ENCODE peak calls at places on chromosomes 3 and 15, in seven cellular contexts. T, V, N, O, L, E and Q are unnamed samples.
A peak's percentile ranks its signal among the peaks of the same experiment; 100 is the strongest.

GRCh38 chr15:60009124-60009523 is 5.0 kb downstream of the FOXB1 start:
- DNase-seq in E (no peak), T (no peak), O (no peak), L (no peak), N (no peak), V (peak; percentile 37), Q (no peak)

GRCh38 chr3:114274929-114275328 is 18.9 kb upstream of the TIGIT start:
- DNase-seq in L (no peak), V (no peak), O (no peak), T (peak; percentile 43), N (no peak), E (no peak), Q (no peak)

GRCh38 chr15:52680041-52680391 is 828 bp upstream of the ATOSA start:
- DNase-seq in O (peak; percentile 45), V (no peak), T (peak; percentile 22), E (peak; percentile 57), L (no peak), N (no peak), Q (no peak)

GRCh38 chr3:12470111-12470510 is 14.2 kb upstream of the TSEN2 start:
- DNase-seq in V (peak; percentile 92), O (no peak), E (no peak), N (no peak), L (no peak), T (peak; percentile 74), Q (no peak)

GRCh38 chr3:197417896-197418618 is 119.6 kb upstream of the DLG1 start:
- DNase-seq in E (no peak), T (no peak), L (peak; percentile 87), O (no peak), N (no peak), V (no peak), Q (peak; percentile 28)

GRCh38 chr3:145243875-145244274 is 917.1 kb downstream of the PLOD2 start:
- DNase-seq in T (peak; percentile 95), O (no peak), L (no peak), E (no peak), V (peak; percentile 45), N (no peak), Q (no peak)

GRCh38 chr3:99925584-99925983 is 107.9 kb downstream of the CMSS1 start:
- DNase-seq in O (no peak), N (peak; percentile 59), T (peak; percentile 91), E (no peak), V (peak; percentile 89), L (no peak), Q (peak; percentile 66)

GRCh38 chr3:99872633-99873254 is 55.1 kb downstream of the CMSS1 start:
- DNase-seq in N (no peak), E (no peak), V (no peak), O (no peak), T (peak; percentile 45), L (no peak), Q (no peak)

GRCh38 chr15:100759698-100760356 is 119.8 kb upstream of the ALDH1A3 start:
- DNase-seq in O (no peak), L (peak; percentile 71), N (no peak), E (no peak), T (peak; percentile 75), V (peak; percentile 73), Q (no peak)

GRCh38 chr3:172040976-172041963 is 1.9 kb downstream of the FNDC3B start:
- DNase-seq in L (peak; percentile 67), O (no peak), E (no peak), N (peak; percentile 73), T (peak; percentile 58), V (peak; percentile 37), Q (no peak)

GRCh38 chr3:56782215-56782614 is 19.5 kb downstream of the ARHGEF3 start:
- DNase-seq in E (no peak), L (peak; percentile 71), N (no peak), T (no peak), V (no peak), O (no peak), Q (no peak)

GRCh38 chr3:155853214-155854146 is 747 bp downstream of the SLC33A1 start:
- DNase-seq in E (peak; percentile 3), V (peak; percentile 19), N (peak; percentile 12), L (peak; percentile 77), O (peak; percentile 43), T (peak; percentile 44), Q (peak; percentile 35)

GRCh38 chr15:56411122-56411749 is 46.0 kb downstream of the TEX9 start:
- DNase-seq in E (no peak), O (no peak), T (peak; percentile 3), N (no peak), V (no peak), L (no peak), Q (no peak)

GRCh38 chr15:71118881-71119632 is 3.8 kb downstream of the THSD4 start:
- DNase-seq in E (no peak), N (no peak), O (no peak), L (no peak), T (no peak), V (no peak), Q (peak; percentile 32)

GRCh38 chr15:83993591-83993990 is 242.0 kb upstream of the GOLGA6L4 start:
- DNase-seq in N (no peak), L (no peak), E (no peak), O (peak; percentile 12), V (peak; percentile 5), T (no peak), Q (no peak)

GRCh38 chr3:23885210-23885609 is 31.6 kb downstream of the NKIRAS1 start:
- DNase-seq in E (no peak), O (no peak), N (no peak), T (no peak), L (no peak), V (no peak), Q (no peak)

GRCh38 chr3:447671-448070 is 251.1 kb downstream of the CHL1 start:
- DNase-seq in O (no peak), V (no peak), N (no peak), T (no peak), E (no peak), L (no peak), Q (no peak)

GRCh38 chr3:46852329-46852720 is 10.9 kb downstream of the MYL3 start:
- DNase-seq in L (no peak), E (no peak), O (no peak), V (no peak), T (no peak), N (no peak), Q (no peak)

GRCh38 chr3:187044871-187045552 is 94.3 kb downstream of the RPL39L start:
- DNase-seq in T (no peak), N (no peak), L (peak; percentile 5), O (no peak), V (no peak), E (no peak), Q (no peak)

GRCh38 chr3:160963949-160964348 is 141.2 kb downstream of the B3GALNT1 start:
- DNase-seq in T (no peak), N (no peak), L (no peak), O (no peak), E (no peak), V (no peak), Q (no peak)

GRCh38 chr3:156151824-156152428 is 31.5 kb downstream of the KCNAB1 start:
- DNase-seq in T (peak; percentile 77), V (peak; percentile 80), L (peak; percentile 89), O (peak; percentile 51), N (peak; percentile 54), E (no peak), Q (peak; percentile 63)

GRCh38 chr15:62740141-62741004 is 302.2 kb upstream of the TPM1 start:
- DNase-seq in O (no peak), N (no peak), T (peak; percentile 58), E (no peak), V (no peak), L (no peak), Q (no peak)

GRCh38 chr3:140871022-140871421 is 70.6 kb upstream of the SLC25A36 start:
- DNase-seq in E (no peak), L (no peak), V (no peak), T (no peak), N (no peak), O (no peak), Q (no peak)

DNA sequence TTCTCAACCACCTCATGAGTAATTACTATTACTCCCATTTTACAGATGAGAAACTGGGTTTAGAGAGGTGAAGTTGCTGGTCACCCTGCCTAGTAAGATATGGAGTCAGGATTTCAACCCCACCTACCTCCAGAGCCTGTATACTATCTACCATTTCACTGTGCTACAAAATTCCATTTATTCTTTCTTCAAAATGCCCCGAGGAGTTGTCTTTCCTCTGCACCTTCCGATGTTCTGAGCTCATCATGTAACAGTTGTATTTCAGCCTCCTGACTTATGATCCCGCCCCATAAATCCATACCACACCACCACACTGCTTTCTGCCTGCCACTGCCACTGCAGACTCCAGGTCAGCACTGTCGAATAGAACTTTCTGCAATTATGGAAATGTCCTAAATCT is 71.3 kb upstream of the SLC25A36 start:
- DNase-seq in N (no peak), L (no peak), V (no peak), E (no peak), T (no peak), O (no peak), Q (no peak)
- H3K36me3 ChIP-seq in N (no peaks in the 10 kb centered on the region), L (no peaks in the 10 kb centered on the region), V (no peaks in the 10 kb centered on the region), E (no peaks in the 10 kb centered on the region), T (no peaks in the 10 kb centered on the region), O (no peaks in the 10 kb centered on the region), Q (no peaks in the 10 kb centered on the region)

GRCh38 chr3:111951032-111951431 is 27.8 kb upstream of the ABHD10 start:
- DNase-seq in L (no peak), N (no peak), V (no peak), T (no peak), E (no peak), O (no peak), Q (no peak)
- H3K36me3 ChIP-seq in L (peaks cover 64% of the 10 kb centered on the region), N (peaks cover 73% of the 10 kb centered on the region), V (peaks cover 65% of the 10 kb centered on the region), T (peaks cover 7% of the 10 kb centered on the region), E (no peaks in the 10 kb centered on the region), O (no peaks in the 10 kb centered on the region), Q (no peaks in the 10 kb centered on the region)

GRCh38 chr15:70083946-70084345 is 13.8 kb downstream of the TLE3 start:
- DNase-seq in T (no peak), E (no peak), L (no peak), O (peak; percentile 67), V (no peak), N (no peak), Q (no peak)
- H3K36me3 ChIP-seq in T (peaks cover 8% of the 10 kb centered on the region), E (no peaks in the 10 kb centered on the region), L (peaks cover 87% of the 10 kb centered on the region), O (peaks cover 90% of the 10 kb centered on the region), V (peaks cover 74% of the 10 kb centered on the region), N (peaks cover 52% of the 10 kb centered on the region), Q (peaks cover 86% of the 10 kb centered on the region)

GRCh38 chr15:76947454-76947853 is 15.9 kb downstream of the RCN2 start:
- DNase-seq in V (no peak), T (no peak), L (no peak), E (no peak), N (no peak), O (peak; percentile 13), Q (no peak)

GRCh38 chr15:76939715-76940114 is 8.2 kb downstream of the RCN2 start:
- DNase-seq in E (no peak), V (no peak), L (no peak), T (no peak), O (no peak), N (no peak), Q (no peak)

GRCh38 chr15:76938752-76939151 is 7.2 kb downstream of the RCN2 start:
- DNase-seq in L (no peak), E (no peak), N (no peak), T (no peak), O (no peak), V (no peak), Q (no peak)

GRCh38 chr15:76945494-76945893 is 13.9 kb downstream of the RCN2 start:
- DNase-seq in O (no peak), E (no peak), T (peak; percentile 59), N (no peak), V (no peak), L (no peak), Q (no peak)

DNA sequence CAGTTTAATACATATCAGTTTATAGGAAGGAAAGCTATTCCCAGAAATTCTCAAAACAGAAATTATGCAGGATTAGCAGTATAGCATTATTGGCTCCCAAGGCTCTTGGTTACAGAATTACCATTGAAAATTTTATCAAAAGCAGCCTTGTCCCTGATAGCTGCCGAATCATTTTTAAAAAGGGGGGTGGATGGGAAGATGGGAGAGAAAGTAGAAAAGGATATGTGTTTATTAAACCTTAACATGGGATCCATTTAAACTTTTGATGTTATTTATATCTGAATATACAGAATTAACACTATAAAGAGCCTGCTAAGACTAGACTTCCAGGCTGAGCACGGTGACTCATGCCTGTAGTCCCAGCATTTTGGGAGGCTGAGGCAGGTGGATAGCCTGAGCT is 10.8 kb downstream of the RCN2 start:
- DNase-seq in V (no peak), E (no peak), T (no peak), N (no peak), O (no peak), L (no peak), Q (no peak)
- H3K36me3 ChIP-seq in V (peaks cover 3% of the 10 kb centered on the region), E (no peaks in the 10 kb centered on the region), T (no peaks in the 10 kb centered on the region), N (peaks cover 38% of the 10 kb centered on the region), O (peaks cover 39% of the 10 kb centered on the region), L (peaks cover 85% of the 10 kb centered on the region), Q (peaks cover 57% of the 10 kb centered on the region)